ENCODE peak calls at places on chromosomes 16 and 17, in nine cellular contexts. G is tibial nerve; Z is T-helper 9 cell; X is stimulated activated CD4-positive, alpha-beta T cell treated with anti-CD3 and anti-CD28 coated beads, Interleukin-12 subunit alpha, Interleukin-12 subunit beta, amount 100 ng/mL, for 4 hours; B is GM23248; F is HAP-1; R is Jurkat, Clone E6-1; J is stimulated activated CD8-positive, alpha-beta memory T cell treated with anti-CD3 and anti-CD28 coated beads, Interleukin-4, amount 100 ng/mL, for 24 hours; P is CD8-positive, alpha-beta memory T cell. E is an unnamed sample.

GRCh38 chr16:67071476-67072048 is 38.2 kb upstream of the PHAF1 start:
- DNase-seq in G (no peak), J (no peak), R (no peak), F (no peak), X (no peak), P (no peak), B (peak), Z (no peak), E (no peak)

GRCh38 chr17:73901661-73902415 is 257.6 kb upstream of the SDK2 start:
- DNase-seq in B (peak), P (no peak), J (peak), G (no peak), X (peak), Z (no peak), R (no peak), F (peak), E (no peak)

GRCh38 chr17:61206922-61207321 is 192.7 kb upstream of the TBX2 start:
- DNase-seq in F (no peak), G (no peak), R (no peak), P (no peak), J (no peak), X (no peak), Z (no peak), B (no peak), E (no peak)

GRCh38 chr17:31524926-31525800 is 133.7 kb downstream of the RAB11FIP4 start:
- DNase-seq in X (peak), G (peak), J (peak), R (peak), P (peak), B (peak), F (peak), Z (peak), E (peak)

GRCh38 chr16:71630808-71631207 is 4.8 kb downstream of the MARVELD3 start:
- DNase-seq in F (no peak), R (no peak), Z (no peak), G (no peak), J (no peak), X (no peak), B (no peak), P (no peak), E (no peak)

GRCh38 chr17:80361495-80362220 is 53.3 kb upstream of the ENDOV start:
- DNase-seq in F (no peak), Z (no peak), R (no peak), J (no peak), G (no peak), B (peak), X (no peak), P (no peak), E (no peak)

GRCh38 chr16:7115898-7116297 is 216.7 kb upstream of the RBFOX1 start:
- DNase-seq in J (no peak), G (no peak), B (no peak), R (no peak), X (no peak), P (no peak), Z (no peak), F (no peak), E (no peak)

GRCh38 chr17:43020789-43021738 is 1.1 kb downstream of the VAT1 start:
- DNase-seq in Z (peak), J (no peak), X (peak), G (peak), R (no peak), F (peak), B (peak), P (peak), E (peak)

GRCh38 chr16:75385507-75386152 is 47.7 kb downstream of the CFDP1 start:
- DNase-seq in B (peak), X (no peak), J (no peak), P (no peak), G (no peak), R (peak), Z (no peak), F (peak), E (no peak)

GRCh38 chr17:64269687-64270649 is 6.9 kb upstream of the TEX2 start:
- DNase-seq in Z (no peak), P (no peak), R (peak), B (no peak), J (no peak), X (no peak), F (no peak), G (no peak), E (no peak)

GRCh38 chr17:76543482-76544122 is 3.8 kb downstream of the PRCD start:
- DNase-seq in Z (no peak), G (no peak), F (no peak), R (no peak), J (no peak), P (no peak), X (no peak), B (no peak), E (no peak)

GRCh38 chr16:35598696-35599332 is 2139.4 kb downstream of the TP53TG3F start:
- DNase-seq in R (peak), F (no peak), G (no peak), B (no peak), P (no peak), J (no peak), X (no peak), Z (no peak), E (peak)

GRCh38 chr16:57908409-57908987 is 62.4 kb downstream of the CNGB1 start:
- DNase-seq in G (no peak), X (no peak), P (no peak), Z (no peak), R (no peak), F (no peak), J (no peak), B (no peak), E (no peak)

GRCh38 chr16:17552351-17552750 is 81.6 kb upstream of the XYLT1 start:
- DNase-seq in B (no peak), F (no peak), G (no peak), P (no peak), X (no peak), J (no peak), Z (no peak), R (no peak), E (no peak)